ENCODE peak calls at places on chromosomes 6 and 20, in ten cellular contexts. E is cerebellum, D is mucosa of descending colon, X is testis, L is A549, G is OCI-LY7, K is substantia nigra, M is D721Med, R is fibroblast of pulmonary artery, V is D341Med. B is an unnamed sample.

GRCh38 chr6:151482290-151482689 is 11.5 kb upstream of the CCDC170 start:
- DNase-seq in E (no peak), D (no peak), X (no peak), L (no peak), G (peak), K (no peak), M (no peak), R (peak), V (no peak), B (peak)

GRCh38 chr6:153125032-153125431 is 6.0 kb downstream of the RGS17 start:
- DNase-seq in E (no peak), D (no peak), X (no peak), L (no peak), G (no peak), K (no peak), M (no peak), R (no peak), V (no peak), B (no peak)

GRCh38 chr6:37952027-37952426 is 132.5 kb downstream of the ZFAND3 start:
- DNase-seq in E (no peak), D (no peak), X (no peak), L (no peak), G (no peak), K (no peak), M (no peak), R (no peak), V (no peak), B (no peak)

GRCh38 chr6:129575378-129576118 is 134.4 kb downstream of the ARHGAP18 start:
- DNase-seq in E (peak), D (no peak), X (no peak), L (peak), G (peak), K (no peak), M (no peak), R (peak), V (peak), B (no peak)

GRCh38 chr6:82365011-82365751 is 1.6 kb downstream of the TPBG start:
- DNase-seq in E (no peak), D (peak), X (peak), L (peak), G (no peak), K (no peak), M (no peak), R (peak), V (peak), B (no peak)

GRCh38 chr6:100484474-100484873 is 19.8 kb upstream of the SIM1 start:
- DNase-seq in E (no peak), D (no peak), X (no peak), L (no peak), G (no peak), K (no peak), M (no peak), R (no peak), V (no peak), B (no peak)

GRCh38 chr6:125046107-125046925 is 84.1 kb downstream of the RNF217 start:
- DNase-seq in E (no peak), D (no peak), X (no peak), L (no peak), G (no peak), K (no peak), M (no peak), R (no peak), V (no peak), B (no peak)

GRCh38 chr6:5471637-5472430 is 210.5 kb downstream of the FARS2 start:
- DNase-seq in E (no peak), D (no peak), X (no peak), L (no peak), G (no peak), K (no peak), M (no peak), R (no peak), V (peak), B (no peak)

GRCh38 chr6:30721198-30722024 is 1.3 kb downstream of the TUBB start:
- DNase-seq in E (peak), D (peak), X (peak), L (no peak), G (peak), K (peak), M (peak), R (peak), V (peak), B (peak)

GRCh38 chr20:45323731-45324130 is 15.6 kb upstream of the MATN4 start:
- DNase-seq in E (no peak), D (no peak), X (no peak), L (no peak), G (no peak), K (no peak), M (no peak), R (no peak), V (no peak), B (no peak)

GRCh38 chr20:40197744-40198143 is 491.3 kb downstream of the MAFB start:
- DNase-seq in E (no peak), D (no peak), X (peak), L (no peak), G (no peak), K (no peak), M (no peak), R (no peak), V (no peak), B (no peak)

GRCh38 chr6:22886881-22887581 is 317.7 kb downstream of the HDGFL1 start:
- DNase-seq in E (no peak), D (no peak), X (no peak), L (no peak), G (no peak), K (no peak), M (no peak), R (peak), V (no peak), B (no peak)

GRCh38 chr6:160791981-160792418 is 90.0 kb downstream of the PLG start:
- DNase-seq in E (no peak), D (no peak), X (no peak), L (no peak), G (no peak), K (no peak), M (no peak), R (no peak), V (no peak), B (no peak)

GRCh38 chr20:50645253-50646068 is 45.9 kb downstream of the RIPOR3 start:
- DNase-seq in E (no peak), D (peak), X (peak), L (peak), G (no peak), K (no peak), M (no peak), R (peak), V (no peak), B (no peak)

GRCh38 chr20:34708621-34709043 is 4.5 kb downstream of the TP53INP2 start:
- DNase-seq in E (no peak), D (peak), X (peak), L (peak), G (peak), K (peak), M (no peak), R (peak), V (peak), B (no peak)

GRCh38 chr6:6788394-6789020 is 200.0 kb downstream of the LY86 start:
- DNase-seq in E (no peak), D (no peak), X (peak), L (no peak), G (peak), K (no peak), M (no peak), R (peak), V (peak), B (no peak)